ENCODE peak calls at places on chromosome 13, in seven cellular contexts. G, B, F, D, T, V and J are unnamed samples.

GRCh38 chr13:48542581-48543341 is 9.9 kb upstream of the RCBTB2 start:
- DNase-seq in G (no peak), D (peak), T (peak), B (no peak), V (peak), F (no peak), J (peak)

GRCh38 chr13:43758834-43759233 is 27.9 kb downstream of the ENOX1 start:
- DNase-seq in F (no peak), D (no peak), G (no peak), B (no peak), T (no peak), V (no peak), J (no peak)

GRCh38 chr13:23608138-23608537 is 37.9 kb downstream of the TNFRSF19 start:
- DNase-seq in B (no peak), V (no peak), F (no peak), G (no peak), T (no peak), D (no peak), J (no peak)

GRCh38 chr13:98476106-98476505 is 100.8 kb downstream of the STK24 start:
- DNase-seq in G (no peak), V (no peak), D (no peak), B (peak), T (no peak), F (no peak), J (no peak)

GRCh38 chr13:85408415-85408814 is 390.8 kb downstream of the SLITRK6 start:
- DNase-seq in B (no peak), F (no peak), G (no peak), V (no peak), D (no peak), T (no peak), J (no peak)

GRCh38 chr13:99382428-99383133 is 75.4 kb upstream of the GPR183 start:
- DNase-seq in G (no peak), B (no peak), V (peak), D (no peak), T (peak), F (peak), J (peak)

GRCh38 chr13:39035204-39035603 is 2.7 kb downstream of the PROSER1 start:
- DNase-seq in D (no peak), G (no peak), T (no peak), B (no peak), V (no peak), F (no peak), J (no peak)

GRCh38 chr13:102948006-102948405 is 102.2 kb downstream of the ERCC5 start:
- DNase-seq in V (peak), G (no peak), F (no peak), T (no peak), D (no peak), B (no peak), J (peak)

GRCh38 chr13:40352385-40352778 is 314.1 kb downstream of the FOXO1 start:
- DNase-seq in G (no peak), B (no peak), V (no peak), D (no peak), F (no peak), T (no peak), J (peak)

GRCh38 chr13:77810430-77810829 is 108.2 kb downstream of the EDNRB start:
- DNase-seq in F (no peak), T (no peak), V (peak), B (no peak), D (no peak), G (no peak), J (peak)

GRCh38 chr13:52599853-52600603 is 42.2 kb upstream of the HNRNPA1L2 start:
- DNase-seq in F (no peak), B (no peak), D (peak), G (no peak), V (no peak), T (peak), J (peak)

GRCh38 chr13:98626298-98626940 is 49.5 kb upstream of the STK24 start:
- DNase-seq in V (no peak), F (no peak), T (no peak), B (no peak), G (no peak), D (no peak), J (no peak)

GRCh38 chr13:98927954-98928927 is 49.6 kb downstream of the DOCK9 start:
- DNase-seq in G (peak), D (no peak), F (no peak), T (no peak), V (no peak), B (no peak), J (no peak)